ENCODE peak calls at places on chromosomes 13 and 19, in seven cellular contexts. Z is WERI-Rb-1, A is pancreas, D is lung, L is tibial artery, M is B cell, C is stomach. T is an unnamed sample.

GRCh38 chr19:48543121-48543710 is 8.8 kb upstream of the SULT2B1 start:
- DNase-seq in Z (no peak), A (peak), D (peak), L (no peak), M (no peak), C (peak), T (no peak)

GRCh38 chr19:3808420-3809143 is 22.4 kb upstream of the MATK start:
- DNase-seq in Z (no peak), A (peak), D (no peak), L (no peak), M (no peak), C (peak), T (no peak)

GRCh38 chr19:13164370-13165090 is 14.3 kb downstream of the IER2 start:
- DNase-seq in Z (peak), A (peak), D (peak), L (peak), M (peak), C (peak), T (peak)

GRCh38 chr19:17943284-17944221 is 10.7 kb downstream of the CCDC124 start:
- DNase-seq in Z (no peak), A (peak), D (no peak), L (no peak), M (no peak), C (no peak), T (no peak)

GRCh38 chr13:38530492-38530891 is 156.4 kb upstream of the FREM2 start:
- DNase-seq in Z (no peak), A (no peak), D (no peak), L (no peak), M (peak), C (no peak), T (no peak)

GRCh38 chr19:1847684-1848398 is 442 bp downstream of the REXO1 start:
- DNase-seq in Z (no peak), A (peak), D (no peak), L (peak), M (peak), C (no peak), T (peak)

GRCh38 chr19:19146000-19146608 is 7.8 kb upstream of the TMEM161A start:
- DNase-seq in Z (peak), A (peak), D (peak), L (peak), M (peak), C (peak), T (peak)

GRCh38 chr19:53951436-53951835 is 11.3 kb upstream of the CACNG8 start:
- DNase-seq in Z (no peak), A (no peak), D (no peak), L (no peak), M (no peak), C (no peak), T (no peak)

GRCh38 chr13:47908200-47908902 is 92.7 kb downstream of the SUCLA2 start:
- DNase-seq in Z (no peak), A (no peak), D (no peak), L (no peak), M (no peak), C (no peak), T (no peak)

GRCh38 chr19:43774103-43774939 is 6.5 kb downstream of the KCNN4 start:
- DNase-seq in Z (no peak), A (peak), D (peak), L (peak), M (no peak), C (peak), T (no peak)
- TF ChIP-seq CTCF in Z (no peak), A (no peak), D (peak), L (peak), M (no peak), C (peak), T (no peak)

GRCh38 chr19:44783545-44783944 is 5.9 kb downstream of the CBLC start:
- DNase-seq in Z (no peak), A (no peak), D (no peak), L (no peak), M (no peak), C (no peak), T (no peak)

GRCh38 chr19:44785271-44785670 is 7.6 kb downstream of the CBLC start:
- DNase-seq in Z (no peak), A (no peak), D (no peak), L (no peak), M (no peak), C (no peak), T (no peak)

GRCh38 chr19:44785993-44786392 is 8.3 kb downstream of the CBLC start:
- DNase-seq in Z (no peak), A (no peak), D (no peak), L (no peak), M (no peak), C (no peak), T (no peak)

GRCh38 chr19:44779150-44779549 is 1.5 kb downstream of the CBLC start:
- DNase-seq in Z (no peak), A (no peak), D (no peak), L (no peak), M (no peak), C (no peak), T (no peak)

DNA sequence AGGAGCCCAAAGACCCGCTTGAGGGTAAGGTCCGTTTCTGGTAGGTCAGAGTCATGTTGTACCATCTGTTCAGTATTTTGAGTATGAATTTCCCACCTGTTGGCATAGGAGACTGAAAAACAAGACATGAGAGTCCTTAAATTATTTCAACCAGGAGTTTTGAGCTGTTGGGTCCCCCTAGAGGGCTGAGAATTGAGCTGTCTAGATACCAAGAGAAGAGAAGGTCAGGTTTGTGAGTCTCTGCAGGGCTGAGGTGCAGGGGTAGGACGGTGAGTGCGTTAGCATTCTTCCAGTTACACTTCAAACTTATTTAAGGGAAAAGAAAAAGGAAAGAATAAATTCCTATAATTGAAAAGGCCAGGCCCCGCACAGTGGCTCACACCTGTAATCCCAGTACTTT is 5.0 kb downstream of the CBLC start:
- DNase-seq in Z (no peak), A (no peak), D (no peak), L (no peak), M (no peak), C (no peak), T (no peak)
- TF ChIP-seq CTCF in Z (no peak), A (no peak), D (no peak), L (no peak), M (no peak), C (no peak), T (no peak)

GRCh38 chr13:32265726-32266125 is 49.4 kb downstream of the ZAR1L start:
- DNase-seq in Z (no peak), A (no peak), D (no peak), L (no peak), M (no peak), C (no peak), T (no peak)
- TF ChIP-seq CTCF in Z (no peak), A (no peak), D (no peak), L (no peak), M (no peak), C (no peak), T (no peak)

GRCh38 chr19:50349277-50350057 is 16.0 kb downstream of the NAPSA start:
- DNase-seq in Z (no peak), A (no peak), D (no peak), L (no peak), M (no peak), C (no peak), T (no peak)
- TF ChIP-seq CTCF in Z (no peak), A (no peak), D (no peak), L (no peak), M (no peak), C (no peak), T (no peak)